ENCODE peak calls at places on chromosomes 6 and 20, in seven cellular contexts. One of them, this sample, is unnamed.

GRCh38 chr6:40803897-40804702 is 216.9 kb upstream of the LRFN2 start:
- DNase-seq in HepG2: no peak
- DNase-seq in prostate gland: no peak
- DNase-seq in CD8-positive, alpha-beta memory T cell: no peak
- DNase-seq in CD4-positive, alpha-beta memory T cell: no peak
- DNase-seq in thyroid gland: no peak
- DNase-seq in fibroblast of lung: no peak
- DNase-seq in this sample: no peak

GRCh38 chr6:87756858-87757257 is 54.8 kb upstream of the AKIRIN2 start:
- DNase-seq in HepG2: no peak
- DNase-seq in prostate gland: no peak
- DNase-seq in CD8-positive, alpha-beta memory T cell: no peak
- DNase-seq in CD4-positive, alpha-beta memory T cell: no peak
- DNase-seq in thyroid gland: no peak
- DNase-seq in fibroblast of lung: peak
- DNase-seq in this sample: no peak

GRCh38 chr20:4949833-4950178 is 51.5 kb downstream of the SLC23A2 start:
- DNase-seq in HepG2: peak
- DNase-seq in prostate gland: peak
- DNase-seq in CD8-positive, alpha-beta memory T cell: no peak
- DNase-seq in CD4-positive, alpha-beta memory T cell: peak
- DNase-seq in thyroid gland: peak
- DNase-seq in fibroblast of lung: peak
- DNase-seq in this sample: no peak

GRCh38 chr6:151695181-151695580 is 112.3 kb upstream of the ESR1 start:
- DNase-seq in HepG2: no peak
- DNase-seq in prostate gland: no peak
- DNase-seq in CD8-positive, alpha-beta memory T cell: no peak
- DNase-seq in CD4-positive, alpha-beta memory T cell: no peak
- DNase-seq in thyroid gland: no peak
- DNase-seq in fibroblast of lung: no peak
- DNase-seq in this sample: no peak

GRCh38 chr20:2330090-2330695 is 34.4 kb downstream of the TGM3 start:
- DNase-seq in HepG2: no peak
- DNase-seq in prostate gland: no peak
- DNase-seq in CD8-positive, alpha-beta memory T cell: no peak
- DNase-seq in CD4-positive, alpha-beta memory T cell: no peak
- DNase-seq in thyroid gland: no peak
- DNase-seq in fibroblast of lung: no peak
- DNase-seq in this sample: no peak

GRCh38 chr6:85468326-85468725 is 18.4 kb downstream of the NT5E start:
- DNase-seq in HepG2: peak
- DNase-seq in prostate gland: no peak
- DNase-seq in CD8-positive, alpha-beta memory T cell: no peak
- DNase-seq in CD4-positive, alpha-beta memory T cell: no peak
- DNase-seq in thyroid gland: no peak
- DNase-seq in fibroblast of lung: no peak
- DNase-seq in this sample: no peak

GRCh38 chr6:50927816-50928215 is 109.1 kb downstream of the TFAP2B start:
- DNase-seq in HepG2: no peak
- DNase-seq in prostate gland: no peak
- DNase-seq in CD8-positive, alpha-beta memory T cell: no peak
- DNase-seq in CD4-positive, alpha-beta memory T cell: no peak
- DNase-seq in thyroid gland: no peak
- DNase-seq in fibroblast of lung: no peak
- DNase-seq in this sample: no peak

GRCh38 chr20:39070484-39071231 is 108.5 kb downstream of the DHX35 start:
- DNase-seq in HepG2: peak
- DNase-seq in prostate gland: no peak
- DNase-seq in CD8-positive, alpha-beta memory T cell: no peak
- DNase-seq in CD4-positive, alpha-beta memory T cell: no peak
- DNase-seq in thyroid gland: no peak
- DNase-seq in fibroblast of lung: peak
- DNase-seq in this sample: no peak

GRCh38 chr20:45905505-45906079 is 6.4 kb downstream of the PLTP start:
- DNase-seq in HepG2: peak
- DNase-seq in prostate gland: no peak
- DNase-seq in CD8-positive, alpha-beta memory T cell: no peak
- DNase-seq in CD4-positive, alpha-beta memory T cell: no peak
- DNase-seq in thyroid gland: no peak
- DNase-seq in fibroblast of lung: peak
- DNase-seq in this sample: no peak
- H3K27ac ChIP-seq in HepG2: peak
- H3K27ac ChIP-seq in prostate gland: no peak
- H3K27ac ChIP-seq in CD8-positive, alpha-beta memory T cell: no peak
- H3K27ac ChIP-seq in CD4-positive, alpha-beta memory T cell: no peak
- H3K27ac ChIP-seq in thyroid gland: no peak
- H3K27ac ChIP-seq in fibroblast of lung: peak
- H3K27ac ChIP-seq in this sample: no peak

GRCh38 chr6:46323966-46324622 is 153.3 kb upstream of the ENPP5 start:
- DNase-seq in HepG2: no peak
- DNase-seq in prostate gland: no peak
- DNase-seq in CD8-positive, alpha-beta memory T cell: no peak
- DNase-seq in CD4-positive, alpha-beta memory T cell: no peak
- DNase-seq in thyroid gland: no peak
- DNase-seq in fibroblast of lung: no peak
- DNase-seq in this sample: no peak

GRCh38 chr6:46325561-46326525 is 155.1 kb upstream of the ENPP5 start:
- DNase-seq in HepG2: no peak
- DNase-seq in prostate gland: no peak
- DNase-seq in CD8-positive, alpha-beta memory T cell: no peak
- DNase-seq in CD4-positive, alpha-beta memory T cell: peak
- DNase-seq in thyroid gland: no peak
- DNase-seq in fibroblast of lung: peak
- DNase-seq in this sample: peak

GRCh38 chr6:46320505-46320904 is 149.7 kb upstream of the ENPP5 start:
- DNase-seq in HepG2: no peak
- DNase-seq in prostate gland: no peak
- DNase-seq in CD8-positive, alpha-beta memory T cell: no peak
- DNase-seq in CD4-positive, alpha-beta memory T cell: no peak
- DNase-seq in thyroid gland: no peak
- DNase-seq in fibroblast of lung: no peak
- DNase-seq in this sample: no peak

GRCh38 chr6:46324706-46325105 is 153.9 kb upstream of the ENPP5 start:
- DNase-seq in HepG2: no peak
- DNase-seq in prostate gland: no peak
- DNase-seq in CD8-positive, alpha-beta memory T cell: no peak
- DNase-seq in CD4-positive, alpha-beta memory T cell: no peak
- DNase-seq in thyroid gland: no peak
- DNase-seq in fibroblast of lung: no peak
- DNase-seq in this sample: no peak

GRCh38 chr6:46323312-46323965 is 152.7 kb upstream of the ENPP5 start:
- DNase-seq in HepG2: no peak
- DNase-seq in prostate gland: no peak
- DNase-seq in CD8-positive, alpha-beta memory T cell: no peak
- DNase-seq in CD4-positive, alpha-beta memory T cell: no peak
- DNase-seq in thyroid gland: no peak
- DNase-seq in fibroblast of lung: peak
- DNase-seq in this sample: no peak
- H3K27ac ChIP-seq in HepG2: no peak
- H3K27ac ChIP-seq in prostate gland: no peak
- H3K27ac ChIP-seq in CD8-positive, alpha-beta memory T cell: no peak
- H3K27ac ChIP-seq in CD4-positive, alpha-beta memory T cell: no peak
- H3K27ac ChIP-seq in thyroid gland: no peak
- H3K27ac ChIP-seq in fibroblast of lung: no peak
- H3K27ac ChIP-seq in this sample: no peak

GRCh38 chr6:158972241-158973233 is 27.5 kb downstream of the RSPH3 start:
- DNase-seq in HepG2: peak
- DNase-seq in prostate gland: peak
- DNase-seq in CD8-positive, alpha-beta memory T cell: no peak
- DNase-seq in CD4-positive, alpha-beta memory T cell: peak
- DNase-seq in thyroid gland: no peak
- DNase-seq in fibroblast of lung: peak
- DNase-seq in this sample: no peak
- H3K27ac ChIP-seq in HepG2: no peak
- H3K27ac ChIP-seq in prostate gland: no peak
- H3K27ac ChIP-seq in CD8-positive, alpha-beta memory T cell: no peak
- H3K27ac ChIP-seq in CD4-positive, alpha-beta memory T cell: no peak
- H3K27ac ChIP-seq in thyroid gland: no peak
- H3K27ac ChIP-seq in fibroblast of lung: no peak
- H3K27ac ChIP-seq in this sample: no peak

GRCh38 chr6:36350681-36351091 is 14.0 kb upstream of the BNIP5 start:
- DNase-seq in HepG2: no peak
- DNase-seq in prostate gland: no peak
- DNase-seq in CD8-positive, alpha-beta memory T cell: no peak
- DNase-seq in CD4-positive, alpha-beta memory T cell: no peak
- DNase-seq in thyroid gland: no peak
- DNase-seq in fibroblast of lung: peak
- DNase-seq in this sample: no peak
- H3K27ac ChIP-seq in HepG2: no peak
- H3K27ac ChIP-seq in prostate gland: no peak
- H3K27ac ChIP-seq in CD8-positive, alpha-beta memory T cell: no peak
- H3K27ac ChIP-seq in CD4-positive, alpha-beta memory T cell: no peak
- H3K27ac ChIP-seq in thyroid gland: no peak
- H3K27ac ChIP-seq in fibroblast of lung: no peak
- H3K27ac ChIP-seq in this sample: no peak

GRCh38 chr20:51393566-51393965 is 149.0 kb downstream of the NFATC2 start:
- DNase-seq in HepG2: no peak
- DNase-seq in prostate gland: no peak
- DNase-seq in CD8-positive, alpha-beta memory T cell: no peak
- DNase-seq in CD4-positive, alpha-beta memory T cell: no peak
- DNase-seq in thyroid gland: no peak
- DNase-seq in fibroblast of lung: no peak
- DNase-seq in this sample: no peak
- H3K27ac ChIP-seq in HepG2: no peak
- H3K27ac ChIP-seq in prostate gland: no peak
- H3K27ac ChIP-seq in CD8-positive, alpha-beta memory T cell: no peak
- H3K27ac ChIP-seq in CD4-positive, alpha-beta memory T cell: no peak
- H3K27ac ChIP-seq in thyroid gland: peak
- H3K27ac ChIP-seq in fibroblast of lung: no peak
- H3K27ac ChIP-seq in this sample: no peak

GRCh38 chr6:133644548-133644947 is 244.4 kb upstream of the TCF21 start:
- DNase-seq in HepG2: no peak
- DNase-seq in prostate gland: no peak
- DNase-seq in CD8-positive, alpha-beta memory T cell: no peak
- DNase-seq in CD4-positive, alpha-beta memory T cell: no peak
- DNase-seq in thyroid gland: no peak
- DNase-seq in fibroblast of lung: no peak
- DNase-seq in this sample: no peak
- H3K27ac ChIP-seq in HepG2: no peak
- H3K27ac ChIP-seq in prostate gland: no peak
- H3K27ac ChIP-seq in CD8-positive, alpha-beta memory T cell: no peak
- H3K27ac ChIP-seq in CD4-positive, alpha-beta memory T cell: no peak
- H3K27ac ChIP-seq in thyroid gland: no peak
- H3K27ac ChIP-seq in fibroblast of lung: no peak
- H3K27ac ChIP-seq in this sample: no peak

DNA sequence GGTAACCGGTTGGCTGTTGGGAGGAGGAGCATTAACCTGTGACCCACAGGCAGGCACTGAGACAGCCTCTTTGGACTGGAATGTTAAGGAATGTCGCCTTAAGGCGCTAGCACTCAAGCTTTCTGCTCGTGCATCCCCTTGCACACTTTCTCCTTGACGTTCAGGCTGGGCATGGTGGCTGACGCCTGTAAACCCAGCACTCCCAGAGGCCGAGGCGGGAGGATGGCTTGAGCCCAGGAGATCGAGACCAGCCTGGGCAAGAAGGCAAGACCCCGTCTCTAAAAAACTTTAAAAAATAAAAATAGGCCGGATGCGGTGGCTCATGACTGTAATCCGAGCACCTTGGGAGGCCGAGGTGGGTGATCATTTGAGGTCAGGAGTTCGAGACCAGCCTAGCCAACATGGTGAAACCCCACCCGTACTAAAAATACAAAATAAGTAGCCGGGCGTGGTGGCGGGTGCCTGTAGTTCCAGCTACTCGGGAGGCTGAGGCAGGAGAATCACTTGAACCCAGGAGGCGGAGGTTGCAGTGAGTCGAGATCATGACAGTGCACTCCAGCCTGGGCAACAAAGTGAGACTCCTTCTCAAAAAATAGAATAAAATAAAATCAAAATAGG is 1.9 kb upstream of the GID8 start:
- DNase-seq in HepG2: no peak
- DNase-seq in prostate gland: no peak
- DNase-seq in CD8-positive, alpha-beta memory T cell: no peak
- DNase-seq in CD4-positive, alpha-beta memory T cell: no peak
- DNase-seq in thyroid gland: no peak
- DNase-seq in fibroblast of lung: no peak
- DNase-seq in this sample: no peak
- H3K27ac ChIP-seq in HepG2: peak
- H3K27ac ChIP-seq in prostate gland: no peak
- H3K27ac ChIP-seq in CD8-positive, alpha-beta memory T cell: no peak
- H3K27ac ChIP-seq in CD4-positive, alpha-beta memory T cell: no peak
- H3K27ac ChIP-seq in thyroid gland: no peak
- H3K27ac ChIP-seq in fibroblast of lung: no peak
- H3K27ac ChIP-seq in this sample: no peak

This sample was measured in caudate nucleus.